ENCODE peak calls at places on chromosomes 12 and 14, in seven cellular contexts. One of them, this sample, is unnamed.

GRCh38 chr12:48414046-48414445 is 58.3 kb upstream of the ANP32D start:
- DNase-seq in substantia nigra: no peak
- DNase-seq in stimulated activated CD8-positive, alpha-beta memory T cell treated with anti-CD3 and anti-CD28 coated beads, Interleukin-12 subunit alpha, Interleukin-12 subunit beta, amount 100 ng/mL, for 1 hour: no peak
- DNase-seq in Right ventricle myocardium superior: no peak
- DNase-seq in GM23338: no peak
- DNase-seq in HTR-8/SVneo: no peak
- DNase-seq in activated CD8-positive, alpha-beta T cell treated with anti-CD3 and anti-CD28 coated beads, Interleukin-2, amount 10 ng/mL, durations not matched to agents 7 days and 5 days: no peak
- DNase-seq in this sample: no peak

GRCh38 chr12:85155791-85156190 is 119.6 kb downstream of the LRRIQ1 start:
- DNase-seq in substantia nigra: no peak
- DNase-seq in stimulated activated CD8-positive, alpha-beta memory T cell treated with anti-CD3 and anti-CD28 coated beads, Interleukin-12 subunit alpha, Interleukin-12 subunit beta, amount 100 ng/mL, for 1 hour: no peak
- DNase-seq in Right ventricle myocardium superior: no peak
- DNase-seq in GM23338: peak
- DNase-seq in HTR-8/SVneo: no peak
- DNase-seq in activated CD8-positive, alpha-beta T cell treated with anti-CD3 and anti-CD28 coated beads, Interleukin-2, amount 10 ng/mL, durations not matched to agents 7 days and 5 days: no peak
- DNase-seq in this sample: peak

GRCh38 chr12:121165316-121165715 is 32.6 kb downstream of the P2RX7 start:
- DNase-seq in substantia nigra: no peak
- DNase-seq in stimulated activated CD8-positive, alpha-beta memory T cell treated with anti-CD3 and anti-CD28 coated beads, Interleukin-12 subunit alpha, Interleukin-12 subunit beta, amount 100 ng/mL, for 1 hour: no peak
- DNase-seq in Right ventricle myocardium superior: no peak
- DNase-seq in GM23338: no peak
- DNase-seq in HTR-8/SVneo: no peak
- DNase-seq in activated CD8-positive, alpha-beta T cell treated with anti-CD3 and anti-CD28 coated beads, Interleukin-2, amount 10 ng/mL, durations not matched to agents 7 days and 5 days: no peak
- DNase-seq in this sample: peak

GRCh38 chr14:56694609-56695008 is 115.0 kb downstream of the TMEM260 start:
- DNase-seq in substantia nigra: no peak
- DNase-seq in stimulated activated CD8-positive, alpha-beta memory T cell treated with anti-CD3 and anti-CD28 coated beads, Interleukin-12 subunit alpha, Interleukin-12 subunit beta, amount 100 ng/mL, for 1 hour: no peak
- DNase-seq in Right ventricle myocardium superior: no peak
- DNase-seq in GM23338: no peak
- DNase-seq in HTR-8/SVneo: no peak
- DNase-seq in activated CD8-positive, alpha-beta T cell treated with anti-CD3 and anti-CD28 coated beads, Interleukin-2, amount 10 ng/mL, durations not matched to agents 7 days and 5 days: no peak
- DNase-seq in this sample: no peak

GRCh38 chr12:108722992-108723766 is 8.1 kb downstream of the CORO1C start:
- DNase-seq in substantia nigra: no peak
- DNase-seq in stimulated activated CD8-positive, alpha-beta memory T cell treated with anti-CD3 and anti-CD28 coated beads, Interleukin-12 subunit alpha, Interleukin-12 subunit beta, amount 100 ng/mL, for 1 hour: no peak
- DNase-seq in Right ventricle myocardium superior: no peak
- DNase-seq in GM23338: no peak
- DNase-seq in HTR-8/SVneo: peak
- DNase-seq in activated CD8-positive, alpha-beta T cell treated with anti-CD3 and anti-CD28 coated beads, Interleukin-2, amount 10 ng/mL, durations not matched to agents 7 days and 5 days: no peak
- DNase-seq in this sample: peak

GRCh38 chr14:68232643-68233055 is 413.1 kb downstream of the RAD51B start:
- DNase-seq in substantia nigra: no peak
- DNase-seq in stimulated activated CD8-positive, alpha-beta memory T cell treated with anti-CD3 and anti-CD28 coated beads, Interleukin-12 subunit alpha, Interleukin-12 subunit beta, amount 100 ng/mL, for 1 hour: no peak
- DNase-seq in Right ventricle myocardium superior: no peak
- DNase-seq in GM23338: no peak
- DNase-seq in HTR-8/SVneo: peak
- DNase-seq in activated CD8-positive, alpha-beta T cell treated with anti-CD3 and anti-CD28 coated beads, Interleukin-2, amount 10 ng/mL, durations not matched to agents 7 days and 5 days: no peak
- DNase-seq in this sample: peak

GRCh38 chr14:85519661-85520305 is 10.2 kb upstream of the FLRT2 start:
- DNase-seq in substantia nigra: no peak
- DNase-seq in stimulated activated CD8-positive, alpha-beta memory T cell treated with anti-CD3 and anti-CD28 coated beads, Interleukin-12 subunit alpha, Interleukin-12 subunit beta, amount 100 ng/mL, for 1 hour: no peak
- DNase-seq in Right ventricle myocardium superior: no peak
- DNase-seq in GM23338: no peak
- DNase-seq in HTR-8/SVneo: no peak
- DNase-seq in activated CD8-positive, alpha-beta T cell treated with anti-CD3 and anti-CD28 coated beads, Interleukin-2, amount 10 ng/mL, durations not matched to agents 7 days and 5 days: no peak
- DNase-seq in this sample: peak

GRCh38 chr12:101166866-101167265 is 43.2 kb downstream of the SLC5A8 start:
- DNase-seq in substantia nigra: no peak
- DNase-seq in stimulated activated CD8-positive, alpha-beta memory T cell treated with anti-CD3 and anti-CD28 coated beads, Interleukin-12 subunit alpha, Interleukin-12 subunit beta, amount 100 ng/mL, for 1 hour: no peak
- DNase-seq in Right ventricle myocardium superior: no peak
- DNase-seq in GM23338: no peak
- DNase-seq in HTR-8/SVneo: no peak
- DNase-seq in activated CD8-positive, alpha-beta T cell treated with anti-CD3 and anti-CD28 coated beads, Interleukin-2, amount 10 ng/mL, durations not matched to agents 7 days and 5 days: no peak
- DNase-seq in this sample: peak

GRCh38 chr14:96243785-96244184 is 12.2 kb upstream of the BDKRB1 start:
- DNase-seq in substantia nigra: no peak
- DNase-seq in stimulated activated CD8-positive, alpha-beta memory T cell treated with anti-CD3 and anti-CD28 coated beads, Interleukin-12 subunit alpha, Interleukin-12 subunit beta, amount 100 ng/mL, for 1 hour: no peak
- DNase-seq in Right ventricle myocardium superior: no peak
- DNase-seq in GM23338: no peak
- DNase-seq in HTR-8/SVneo: no peak
- DNase-seq in activated CD8-positive, alpha-beta T cell treated with anti-CD3 and anti-CD28 coated beads, Interleukin-2, amount 10 ng/mL, durations not matched to agents 7 days and 5 days: no peak
- DNase-seq in this sample: no peak